ENCODE peak calls at places on chromosome 20, in four cellular contexts. E, O, V and H are unnamed samples.

GRCh38 chr20:20417891-20418676 is 50.2 kb downstream of the INSM1 start:
- DNase-seq in O (no peak), V (no peak), E (no peak), H (no peak)

GRCh38 chr20:35563834-35564233 is 22.0 kb downstream of the ERGIC3 start:
- DNase-seq in E (no peak), O (no peak), V (no peak), H (no peak)

GRCh38 chr20:46568570-46569129 is 18.2 kb upstream of the OCSTAMP start:
- DNase-seq in O (peak; percentile 89), V (peak; percentile 95), E (no peak), H (no peak)

GRCh38 chr20:44993343-44993742 is 27.0 kb downstream of the STK4 start:
- DNase-seq in V (no peak), O (peak; percentile 36), E (peak; percentile 16), H (no peak)

GRCh38 chr20:47558295-47558694 is 56.6 kb downstream of the NCOA3 start:
- DNase-seq in V (no peak), E (no peak), O (no peak), H (no peak)

GRCh38 chr20:55782861-55783260 is 222.5 kb downstream of the CBLN4 start:
- DNase-seq in E (no peak), O (no peak), V (no peak), H (no peak)

GRCh38 chr20:62875419-62876355 is 14.1 kb upstream of the TCFL5 start:
- DNase-seq in E (no peak), O (peak; percentile 79), V (peak; percentile 86), H (peak; percentile 62)

GRCh38 chr20:54172856-54173652 is 732 bp downstream of the CYP24A1 start:
- DNase-seq in O (no peak), E (no peak), V (peak; percentile 74), H (no peak)

GRCh38 chr20:59032713-59033059 is 551 bp upstream of the ATP5F1E start:
- DNase-seq in V (no peak), O (no peak), E (no peak), H (no peak)

GRCh38 chr20:47231382-47232042 is 125.0 kb downstream of the ZMYND8 start:
- DNase-seq in O (peak; percentile 63), E (no peak), V (no peak), H (no peak)

GRCh38 chr20:41654292-41654691 is 36.1 kb upstream of the CHD6 start:
- DNase-seq in E (no peak), O (no peak), V (no peak), H (no peak)

GRCh38 chr20:13333793-13334192 is 112.7 kb downstream of the ISM1 start:
- DNase-seq in V (no peak), E (no peak), O (peak; percentile 26), H (no peak)

GRCh38 chr20:12673352-12673751 is 335.4 kb upstream of the SPTLC3 start:
- DNase-seq in V (no peak), O (no peak), E (no peak), H (no peak)

GRCh38 chr20:44600301-44600700 is 17.9 kb downstream of the PKIG start:
- DNase-seq in O (no peak), E (no peak), V (no peak), H (no peak)

GRCh38 chr20:51445591-51445990 is 96.9 kb downstream of the NFATC2 start:
- DNase-seq in V (no peak), E (no peak), O (no peak), H (no peak)

GRCh38 chr20:46683068-46683477 is 6.2 kb downstream of the TP53RK start:
- DNase-seq in V (no peak), O (peak; percentile 30), E (no peak), H (no peak)

GRCh38 chr20:51400051-51400926 is 142.2 kb downstream of the NFATC2 start:
- DNase-seq in E (peak; percentile 87), V (no peak), O (no peak), H (no peak)

GRCh38 chr20:12173333-12173732 is 255.6 kb downstream of the BTBD3 start:
- DNase-seq in E (no peak), O (no peak), V (no peak), H (no peak)

GRCh38 chr20:41135187-41135887 is 2.0 kb upstream of the PLCG1 start:
- DNase-seq in V (no peak), O (peak; percentile 46), E (peak; percentile 78), H (peak; percentile 29)

GRCh38 chr20:40811660-40812414 is 122.8 kb upstream of the MAFB start:
- DNase-seq in V (no peak), E (no peak), O (no peak), H (no peak)

GRCh38 chr20:43975096-43975768 is 60.6 kb downstream of the TOX2 start:
- DNase-seq in E (no peak), O (peak; percentile 86), V (no peak), H (no peak)

GRCh38 chr20:2624190-2624589 is 28.2 kb upstream of the NOP56 start:
- DNase-seq in E (no peak), O (no peak), V (no peak), H (no peak)

GRCh38 chr20:62042025-62042820 is 23.5 kb downstream of the TAF4 start:
- DNase-seq in V (peak; percentile 47), O (no peak), E (no peak), H (no peak)

GRCh38 chr20:23773127-23773526 is 22.4 kb upstream of the CST1 start:
- DNase-seq in V (no peak), E (no peak), O (no peak), H (no peak)
- TF ChIP-seq CTCF in V (no peak), E (no peak), O (no peak), H (no peak)

GRCh38 chr20:3767434-3768341 is at the start of gene ADISSP:
- DNase-seq in O (peak; percentile 99), V (peak; percentile 100), E (peak; percentile 99), H (peak; percentile 94)
- TF ChIP-seq CTCF in O (peak; percentile 3), V (peak; percentile 1), E (no peak), H (peak; percentile 13)

GRCh38 chr20:32027653-32028052 is 17.4 kb downstream of the CCM2L start:
- DNase-seq in V (no peak), E (no peak), O (no peak), H (no peak)

GRCh38 chr20:32021091-32021490 is 10.9 kb downstream of the CCM2L start:
- DNase-seq in O (no peak), E (no peak), V (no peak), H (no peak)

GRCh38 chr20:32029561-32029960 is 19.3 kb downstream of the CCM2L start:
- DNase-seq in O (no peak), E (no peak), V (no peak), H (no peak)

GRCh38 chr20:32028647-32029372 is 18.6 kb downstream of the CCM2L start:
- DNase-seq in E (no peak), O (no peak), V (no peak), H (peak; percentile 33)

GRCh38 chr20:32024683-32025295 is 14.6 kb downstream of the CCM2L start:
- DNase-seq in O (no peak), V (no peak), E (no peak), H (no peak)
- TF ChIP-seq CTCF in O (no peak), V (no peak), E (no peak), H (no peak)

DNA sequence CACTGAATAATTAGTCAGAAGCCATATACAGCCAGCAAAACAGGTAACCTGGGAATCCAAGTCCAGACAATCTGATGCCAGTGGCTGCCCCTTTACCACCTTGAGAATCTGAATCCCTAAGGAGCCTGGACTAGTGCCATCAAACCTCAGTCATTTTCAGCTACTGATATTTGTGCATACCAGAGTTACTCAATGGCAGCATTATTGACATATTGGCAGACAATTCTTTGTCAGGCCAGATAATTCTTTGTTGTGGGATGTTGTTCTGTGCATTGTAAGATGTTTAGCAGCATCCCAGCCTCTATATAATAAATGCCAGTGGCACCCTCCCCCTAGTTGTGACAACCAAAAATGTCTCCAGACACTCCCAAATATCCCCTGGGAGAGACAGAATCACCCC is 3.2 kb upstream of the EIF2S2 start:
- DNase-seq in E (no peak), V (no peak), O (no peak), H (no peak)
- TF ChIP-seq CTCF in E (no peak), V (no peak), O (no peak), H (no peak)

GRCh38 chr20:31515072-31515774 is 981 bp downstream of the HM13 start:
- DNase-seq in O (no peak), E (no peak), V (no peak), H (no peak)
- TF ChIP-seq CTCF in O (no peak), E (no peak), V (no peak), H (no peak)

GRCh38 chr20:18018100-18018499 is 39.6 kb downstream of the OVOL2 start:
- DNase-seq in O (no peak), E (no peak), V (no peak), H (no peak)

GRCh38 chr20:18024606-18025127 is 33.0 kb downstream of the OVOL2 start:
- DNase-seq in E (no peak), V (no peak), O (no peak), H (no peak)

GRCh38 chr20:18020931-18021330 is 36.8 kb downstream of the OVOL2 start:
- DNase-seq in O (no peak), E (no peak), V (no peak), H (no peak)

GRCh38 chr20:18016772-18017171 is 40.9 kb downstream of the OVOL2 start:
- DNase-seq in O (no peak), E (no peak), V (no peak), H (no peak)

GRCh38 chr20:18019068-18019467 is 38.6 kb downstream of the OVOL2 start:
- DNase-seq in E (peak; percentile 74), V (no peak), O (peak; percentile 30), H (no peak)
- TF ChIP-seq CTCF in E (peak; percentile 50), V (peak; percentile 18), O (peak; percentile 52), H (peak; percentile 48)

GRCh38 chr20:57563522-57563921 is 2.6 kb downstream of the PCK1 start:
- DNase-seq in E (no peak), V (no peak), O (no peak), H (no peak)

GRCh38 chr20:57560554-57561355 is at the start of gene PCK1:
- DNase-seq in V (peak; percentile 96), O (peak; percentile 6), E (no peak), H (no peak)

GRCh38 chr20:57564180-57564802 is 3.4 kb downstream of the PCK1 start:
- DNase-seq in V (no peak), E (no peak), O (no peak), H (no peak)

GRCh38 chr20:57561356-57562279 is 708 bp downstream of the PCK1 start:
- DNase-seq in E (no peak), O (no peak), V (no peak), H (no peak)

GRCh38 chr20:57562541-57563465 is 1.9 kb downstream of the PCK1 start:
- DNase-seq in E (no peak), V (no peak), O (no peak), H (no peak)
- TF ChIP-seq CTCF in E (no peak), V (no peak), O (no peak), H (no peak)